ENCODE peak calls at places on chromosomes 11 and 22, in six cellular contexts. Y, M, Q, E, K and U are unnamed samples.

GRCh38 chr11:130551388-130551787 is 102.9 kb downstream of the ADAMTS15 start:
- DNase-seq in Q (no peak), M (no peak), Y (no peak), K (no peak), E (no peak), U (no peak)

GRCh38 chr22:49239264-49240015 is 588.2 kb downstream of the BRD1 start:
- DNase-seq in K (no peak), Y (no peak), E (no peak), Q (no peak), M (no peak), U (no peak)

GRCh38 chr11:121372028-121372427 is 79.5 kb downstream of the SC5D start:
- DNase-seq in M (no peak), K (no peak), Q (no peak), E (no peak), Y (no peak), U (no peak)

GRCh38 chr22:49365910-49366309 is 461.8 kb downstream of the BRD1 start:
- DNase-seq in K (no peak), E (no peak), Q (no peak), Y (no peak), M (no peak), U (no peak)

GRCh38 chr11:2263724-2264360 is 6.5 kb downstream of the ASCL2 start:
- DNase-seq in K (no peak), Q (no peak), M (no peak), Y (no peak), E (no peak), U (no peak)

GRCh38 chr11:131370090-131370751 is at the start of gene NTM:
- DNase-seq in M (no peak), K (peak; percentile 83), Y (no peak), E (no peak), Q (no peak), U (no peak)

GRCh38 chr11:70712471-70712870 is 314.1 kb downstream of the CTTN start:
- DNase-seq in Y (no peak), K (peak; percentile 62), E (no peak), M (no peak), Q (no peak), U (no peak)

GRCh38 chr11:84800755-84801346 is 826.3 kb downstream of the DLG2 start:
- DNase-seq in Y (no peak), M (no peak), E (peak; percentile 14), Q (no peak), K (no peak), U (no peak)

GRCh38 chr11:16912607-16913006 is 101.6 kb downstream of the PLEKHA7 start:
- DNase-seq in Q (no peak), E (no peak), Y (no peak), K (no peak), M (no peak), U (no peak)

GRCh38 chr11:47056261-47056915 is 119.8 kb downstream of the CSTPP1 start:
- DNase-seq in M (no peak), K (no peak), Q (no peak), E (peak; percentile 36), Y (no peak), U (no peak)

GRCh38 chr11:30811226-30811625 is 225.1 kb upstream of the MPPED2 start:
- DNase-seq in K (no peak), E (no peak), Q (no peak), M (no peak), Y (no peak), U (no peak)

GRCh38 chr22:50010676-50011446 is 1.7 kb downstream of the IL17REL start:
- DNase-seq in M (peak; percentile 68), K (no peak), E (no peak), Y (no peak), Q (peak; percentile 33), U (no peak)

GRCh38 chr11:13463779-13464290 is 813 bp upstream of the BTBD10 start:
- DNase-seq in Q (no peak), E (no peak), M (no peak), K (no peak), Y (no peak), U (no peak)

GRCh38 chr11:27912916-27913315 is 195.0 kb downstream of the KIF18A start:
- DNase-seq in Q (no peak), K (no peak), Y (no peak), E (no peak), M (no peak), U (peak; percentile 53)

GRCh38 chr11:31958086-31958735 is 132.7 kb upstream of the RCN1 start:
- DNase-seq in E (no peak), K (peak; percentile 92), M (no peak), Q (peak; percentile 1), Y (no peak), U (no peak)

GRCh38 chr11:69044111-69045013 is 4.4 kb upstream of the TPCN2 start:
- DNase-seq in M (no peak), E (peak; percentile 6), Y (no peak), Q (no peak), K (peak; percentile 82), U (peak; percentile 41)

GRCh38 chr11:17121981-17122380 is 44.5 kb upstream of the RPS13 start:
- DNase-seq in Q (no peak), Y (no peak), M (no peak), K (no peak), E (no peak), U (no peak)

GRCh38 chr11:95671768-95672167 is 117.8 kb downstream of the FAM76B start:
- DNase-seq in K (no peak), Q (no peak), E (no peak), M (no peak), Y (no peak), U (no peak)

GRCh38 chr22:31451709-31452571 is 37.7 kb downstream of the EIF4ENIF1 start:
- DNase-seq in M (no peak), E (peak; percentile 49), Q (no peak), K (no peak), Y (peak; percentile 18), U (peak; percentile 9)